ENCODE peak calls at places on chromosome 15, in nine cellular contexts. N, S, Y, B, D, P, A, C and W are unnamed samples.
A peak's percentile ranks its signal among the peaks of the same experiment; 100 is the strongest.

GRCh38 chr15:73683624-73684536 is at the start of gene CD276:
- DNase-seq in D (no peak), A (peak; percentile 45), P (no peak), B (peak; percentile 72), S (peak; percentile 64), N (peak; percentile 57), C (peak; percentile 73), Y (peak; percentile 82), W (peak; percentile 85)

GRCh38 chr15:66220587-66220986 is 33.0 kb downstream of the MEGF11 start:
- DNase-seq in D (no peak), N (no peak), P (no peak), C (no peak), S (no peak), B (no peak), A (no peak), Y (no peak), W (no peak)

GRCh38 chr15:31013863-31014607 is 22.6 kb upstream of the MTMR10 start:
- DNase-seq in Y (no peak), A (no peak), B (no peak), S (no peak), C (no peak), N (no peak), P (no peak), D (no peak), W (no peak)

GRCh38 chr15:39125904-39126303 is 455.0 kb upstream of the THBS1 start:
- DNase-seq in B (peak; percentile 51), C (peak; percentile 32), S (peak; percentile 68), A (peak; percentile 51), Y (peak; percentile 42), D (peak; percentile 44), P (no peak), N (peak; percentile 32), W (peak; percentile 53)

GRCh38 chr15:31347067-31347975 is 20.7 kb downstream of the KLF13 start:
- DNase-seq in C (no peak), D (no peak), A (no peak), P (peak; percentile 78), Y (no peak), N (no peak), S (no peak), B (no peak), W (no peak)

GRCh38 chr15:78726870-78727551 is 84.3 kb downstream of the ADAMTS7 start:
- DNase-seq in C (peak; percentile 33), A (peak; percentile 70), P (no peak), Y (peak; percentile 48), S (no peak), N (peak; percentile 44), B (peak; percentile 97), D (peak; percentile 26), W (no peak)

GRCh38 chr15:40493089-40493840 is 22.5 kb downstream of the CHST14 start:
- DNase-seq in S (no peak), D (peak; percentile 90), B (no peak), A (no peak), Y (no peak), N (no peak), C (no peak), P (peak; percentile 20), W (no peak)

GRCh38 chr15:88529021-88529630 is 17.4 kb downstream of the DET1 start:
- DNase-seq in B (no peak), D (peak; percentile 40), N (no peak), Y (no peak), P (no peak), C (no peak), A (no peak), S (peak; percentile 68), W (no peak)

GRCh38 chr15:101386006-101386405 is 91.0 kb upstream of the SNRPA1 start:
- DNase-seq in S (no peak), P (no peak), D (no peak), A (no peak), N (no peak), Y (no peak), C (no peak), B (no peak), W (no peak)

GRCh38 chr15:93250905-93251304 is 161.9 kb upstream of the RGMA start:
- DNase-seq in A (no peak), C (no peak), Y (no peak), S (no peak), N (no peak), D (no peak), P (no peak), B (no peak), W (no peak)

GRCh38 chr15:37093480-37094410 is 6.6 kb downstream of the MEIS2 start:
- DNase-seq in A (no peak), D (no peak), N (no peak), P (no peak), B (peak; percentile 40), Y (no peak), S (peak; percentile 69), C (no peak), W (no peak)

DNA sequence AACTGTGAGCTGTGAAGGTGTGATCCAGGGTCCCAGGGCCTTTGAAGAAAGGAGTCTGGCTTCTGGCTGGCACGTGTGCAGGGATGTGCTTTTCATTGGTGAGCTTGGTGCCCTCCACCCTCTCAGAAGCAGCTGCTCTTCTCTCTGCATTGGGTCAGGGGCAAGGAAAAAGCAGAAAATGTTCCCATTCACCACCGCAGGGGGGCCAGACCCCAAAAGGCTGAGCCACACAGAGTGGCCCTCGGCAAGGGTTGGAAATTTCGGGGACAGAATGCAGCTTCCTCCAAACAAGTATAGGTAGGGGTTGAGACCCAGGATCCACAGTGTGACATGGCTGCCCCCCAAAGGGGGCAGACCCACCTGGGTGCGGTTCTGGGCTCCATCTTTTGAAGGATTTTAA is 2.5 kb downstream of the CSK start:
- DNase-seq in S (no peak), B (no peak), C (no peak), D (no peak), A (no peak), P (no peak), N (no peak), Y (peak; percentile 19), W (no peak)
- TF ChIP-seq CTCF in S (no peak), B (no peak), C (no peak), D (no peak), A (no peak), P (no peak), N (no peak), Y (no peak), W (no peak)

GRCh38 chr15:98649621-98649995 is 1.3 kb downstream of the IGF1R start:
- DNase-seq in B (peak; percentile 54), P (peak; percentile 23), Y (peak; percentile 52), S (no peak), D (no peak), A (no peak), C (peak; percentile 52), N (peak; percentile 49), W (peak; percentile 57)

GRCh38 chr15:98648654-98649537 is 557 bp downstream of the IGF1R start:
- DNase-seq in S (peak; percentile 47), D (no peak), A (no peak), Y (peak; percentile 47), P (peak; percentile 9), N (no peak), B (peak; percentile 65), C (peak; percentile 49), W (peak; percentile 69)

GRCh38 chr15:98646546-98647025 is 1.8 kb upstream of the IGF1R start:
- DNase-seq in N (no peak), C (no peak), D (no peak), A (no peak), B (no peak), S (no peak), P (no peak), Y (no peak), W (no peak)

GRCh38 chr15:98647026-98647773 is 1.1 kb upstream of the IGF1R start:
- DNase-seq in D (peak; percentile 67), S (peak; percentile 43), Y (peak; percentile 76), C (peak; percentile 78), P (peak; percentile 43), N (peak; percentile 83), A (peak; percentile 22), B (peak; percentile 81), W (peak; percentile 85)

DNA sequence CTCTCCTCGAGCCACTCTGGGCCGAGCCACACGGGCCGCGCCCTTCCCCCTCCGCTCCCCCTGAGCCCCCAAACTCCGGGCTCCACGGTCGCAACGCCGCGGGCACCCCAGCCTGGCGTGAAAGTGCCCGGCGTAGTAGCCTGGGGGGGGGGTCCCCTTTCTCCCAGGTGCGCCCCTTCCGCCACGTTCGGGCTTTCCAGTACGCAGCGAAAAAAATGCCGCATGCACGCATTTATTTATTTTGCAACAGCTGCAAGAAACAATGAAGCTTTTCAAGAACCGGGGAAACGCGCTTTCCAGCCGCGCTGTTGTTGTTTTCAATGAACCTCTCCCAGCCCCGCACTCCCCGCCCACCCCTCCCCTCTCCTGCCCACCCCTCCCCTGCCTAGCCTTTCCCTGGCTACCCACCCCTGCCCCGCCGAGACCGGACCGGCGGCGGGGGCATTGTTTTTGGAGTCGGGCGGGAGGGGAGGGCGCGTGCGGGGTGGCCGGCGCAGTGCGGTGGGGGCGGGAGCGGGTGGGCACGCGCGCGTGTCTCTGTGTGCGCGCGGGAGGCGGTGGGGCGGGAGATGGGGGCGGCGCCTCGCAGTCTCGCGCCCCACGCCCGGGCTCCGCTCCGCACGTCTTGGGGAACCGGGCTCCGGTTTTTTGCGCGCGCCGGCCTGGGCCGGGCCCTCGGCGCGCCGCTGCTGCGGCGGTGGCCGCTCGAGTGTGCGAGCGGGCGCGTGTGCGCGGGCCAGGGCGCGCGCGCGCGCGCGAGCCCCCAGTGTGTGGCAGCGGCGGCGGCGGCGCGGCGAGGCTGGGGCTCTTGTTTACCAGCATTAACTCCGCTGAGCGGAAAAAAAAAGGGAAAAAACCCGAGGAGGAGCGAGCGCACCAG is at the start of gene IGF1R:
- DNase-seq in P (peak; percentile 79), A (peak; percentile 73), D (peak; percentile 65), S (peak; percentile 88), N (peak; percentile 79), Y (peak; percentile 83), C (peak; percentile 88), B (peak; percentile 90), W (peak; percentile 90)
- TF ChIP-seq CTCF in P (peak; percentile 17), A (no peak), D (no peak), S (no peak), N (peak; percentile 4), Y (peak; percentile 8), C (no peak), B (no peak), W (peak; percentile 64)

DNA sequence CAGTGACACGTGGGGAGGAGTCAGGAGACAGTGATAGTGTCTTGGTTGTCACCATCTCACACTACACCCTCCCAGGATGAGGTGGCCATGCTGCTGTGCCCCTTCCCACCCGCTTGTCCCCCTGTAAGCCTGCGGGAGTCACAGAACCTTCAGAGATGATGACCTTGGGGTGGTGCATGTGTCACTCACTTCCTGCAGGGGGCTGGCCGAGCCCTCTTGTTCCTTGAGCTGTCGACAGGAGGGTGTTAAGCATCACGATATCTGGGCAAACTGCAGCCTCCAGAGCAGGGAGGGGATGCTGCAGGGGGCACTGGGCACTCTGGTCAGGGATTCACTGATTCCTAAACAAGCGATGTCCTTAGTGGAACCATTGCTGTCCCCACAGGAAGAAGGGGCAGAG is 27.7 kb downstream of the FAH start:
- DNase-seq in C (no peak), B (no peak), A (no peak), N (no peak), Y (no peak), D (no peak), S (no peak), P (no peak), W (no peak)
- TF ChIP-seq CTCF in C (no peak), B (no peak), A (no peak), N (no peak), Y (no peak), D (no peak), S (no peak), P (no peak), W (peak; percentile 18)

GRCh38 chr15:35697549-35698299 is 151.8 kb upstream of the DPH6 start:
- DNase-seq in S (peak; percentile 82), A (no peak), B (no peak), D (peak; percentile 55), C (peak; percentile 16), P (no peak), N (peak; percentile 1), Y (no peak), W (no peak)
- TF ChIP-seq CTCF in S (no peak), A (no peak), B (peak; percentile 42), D (peak; percentile 10), C (peak; percentile 8), P (no peak), N (peak; percentile 18), Y (no peak), W (no peak)

GRCh38 chr15:60134609-60135008 is 130.5 kb downstream of the FOXB1 start:
- DNase-seq in N (peak; percentile 25), P (no peak), S (no peak), Y (no peak), B (no peak), C (no peak), D (peak; percentile 16), A (no peak), W (no peak)
- TF ChIP-seq CTCF in N (peak; percentile 38), P (no peak), S (no peak), Y (no peak), B (peak; percentile 17), C (peak; percentile 10), D (peak; percentile 58), A (no peak), W (no peak)